ENCODE peak calls at places on chromosomes 5 and 9, in seven cellular contexts. L is activated CD4-positive, alpha-beta memory T cell treated with anti-CD3 and anti-CD28 coated beads, Interleukin-2, amount 10 ng/mL, durations not matched to agents 7 days and 5 days; R is activated T-cell treated with anti-CD3 and anti-CD28 coated beads, Interleukin-2, amount 50 U/mL, for 1 hour; M is HT-29; C is NCI-H460; Y is dermis microvascular lymphatic vessel endothelial cell; F is T follicular helper cell. H is an unnamed sample.

GRCh38 chr9:109499631-109500120 is 1.6 kb upstream of the PTPN3 start:
- DNase-seq in L (no peak), R (no peak), M (peak), C (peak), Y (peak), F (no peak), H (no peak)

GRCh38 chr9:136403538-136403914 is 3.6 kb upstream of the SNAPC4 start:
- DNase-seq in L (peak), R (peak), M (no peak), C (no peak), Y (no peak), F (peak), H (no peak)

GRCh38 chr9:126057036-126057435 is 269.6 kb upstream of the MVB12B start:
- DNase-seq in L (no peak), R (no peak), M (no peak), C (no peak), Y (no peak), F (no peak), H (no peak)

GRCh38 chr9:85248514-85249312 is 493.0 kb downstream of the AGTPBP1 start:
- DNase-seq in L (no peak), R (no peak), M (no peak), C (no peak), Y (no peak), F (no peak), H (no peak)

GRCh38 chr5:175658299-175659145 is 651 bp downstream of the HRH2 start:
- DNase-seq in L (peak), R (peak), M (no peak), C (no peak), Y (no peak), F (no peak), H (no peak)

GRCh38 chr9:129757045-129757444 is 4.2 kb upstream of the PTGES start:
- DNase-seq in L (no peak), R (no peak), M (no peak), C (no peak), Y (no peak), F (no peak), H (no peak)

GRCh38 chr9:104386425-104387069 is 117.5 kb upstream of the OR13F1 start:
- DNase-seq in L (no peak), R (no peak), M (peak), C (peak), Y (peak), F (no peak), H (peak)

GRCh38 chr5:174323878-174324281 is 278.4 kb downstream of the NSG2 start:
- DNase-seq in L (no peak), R (no peak), M (peak), C (peak), Y (peak), F (no peak), H (peak)

GRCh38 chr9:111076043-111076442 is 37.8 kb upstream of the LPAR1 start:
- DNase-seq in L (no peak), R (no peak), M (no peak), C (no peak), Y (no peak), F (no peak), H (no peak)